ENCODE peak calls at places on chromosomes 7 and 10, in seven cellular contexts. T is transverse colon, N is ovary, W is sigmoid colon, Z is A549, U is stomach, F is tibial nerve. E is an unnamed sample.

GRCh38 chr7:137682596-137682995 is 164.2 kb downstream of the DGKI start:
- DNase-seq in T (no peak), N (no peak), W (no peak), Z (no peak), U (no peak), F (no peak), E (no peak)

GRCh38 chr10:70227548-70228320 is 5.5 kb downstream of the PPA1 start:
- DNase-seq in T (peak), N (no peak), W (no peak), Z (no peak), U (no peak), F (no peak), E (no peak)

GRCh38 chr10:64115913-64116643 is 594.9 kb downstream of the REEP3 start:
- DNase-seq in T (peak), N (no peak), W (no peak), Z (peak), U (no peak), F (no peak), E (no peak)

GRCh38 chr7:18386590-18386989 is 109.0 kb upstream of the HDAC9 start:
- DNase-seq in T (no peak), N (no peak), W (no peak), Z (no peak), U (no peak), F (no peak), E (no peak)

GRCh38 chr7:128259131-128260056 is 18.3 kb downstream of the LEP start:
- DNase-seq in T (peak), N (no peak), W (no peak), Z (no peak), U (peak), F (no peak), E (peak)

GRCh38 chr7:123580406-123581161 is 21.0 kb upstream of the ASB15 start:
- DNase-seq in T (no peak), N (no peak), W (no peak), Z (no peak), U (no peak), F (no peak), E (no peak)

GRCh38 chr7:14841850-14842249 is 60.7 kb downstream of the DGKB start:
- DNase-seq in T (no peak), N (no peak), W (no peak), Z (no peak), U (no peak), F (no peak), E (no peak)

GRCh38 chr10:29980084-29980483 is 79.3 kb downstream of the JCAD start:
- DNase-seq in T (no peak), N (peak), W (no peak), Z (no peak), U (peak), F (no peak), E (no peak)

GRCh38 chr10:102280397-102281015 is 35.2 kb downstream of the GBF1 start:
- DNase-seq in T (no peak), N (no peak), W (no peak), Z (no peak), U (no peak), F (no peak), E (no peak)

GRCh38 chr7:151790826-151791379 is 86.0 kb downstream of the PRKAG2 start:
- DNase-seq in T (no peak), N (no peak), W (no peak), Z (no peak), U (no peak), F (no peak), E (no peak)

GRCh38 chr10:69048103-69048502 is 39.8 kb upstream of the SRGN start:
- DNase-seq in T (no peak), N (no peak), W (peak), Z (no peak), U (peak), F (peak), E (no peak)

GRCh38 chr7:50812109-50812508 is 29.4 kb upstream of the GRB10 start:
- DNase-seq in T (no peak), N (no peak), W (no peak), Z (no peak), U (no peak), F (no peak), E (no peak)

GRCh38 chr7:36165059-36165458 is 12.0 kb downstream of the EEPD1 start:
- DNase-seq in T (no peak), N (no peak), W (no peak), Z (no peak), U (no peak), F (no peak), E (no peak)

GRCh38 chr10:132447446-132448247 is 50.6 kb downstream of the PWWP2B start:
- DNase-seq in T (peak), N (no peak), W (no peak), Z (no peak), U (peak), F (no peak), E (no peak)

GRCh38 chr7:38398725-38399321 is 125.4 kb upstream of the TARP start:
- DNase-seq in T (peak), N (peak), W (no peak), Z (peak), U (peak), F (peak), E (no peak)

GRCh38 chr10:1172256-1172975 is 116.2 kb downstream of the WDR37 start:
- DNase-seq in T (no peak), N (no peak), W (peak), Z (no peak), U (no peak), F (no peak), E (no peak)

GRCh38 chr10:118875087-118875486 is 120.3 kb upstream of the CACUL1 start:
- DNase-seq in T (no peak), N (no peak), W (no peak), Z (no peak), U (no peak), F (no peak), E (no peak)

GRCh38 chr7:140621326-140622035 is 19.1 kb downstream of the DENND2A start:
- DNase-seq in T (no peak), N (no peak), W (no peak), Z (no peak), U (no peak), F (no peak), E (no peak)

GRCh38 chr10:28560617-28561016 is 27.7 kb downstream of the WAC start:
- DNase-seq in T (no peak), N (no peak), W (no peak), Z (no peak), U (no peak), F (no peak), E (no peak)

GRCh38 chr7:114243019-114243507 is 171.6 kb upstream of the FOXP2 start:
- DNase-seq in T (no peak), N (no peak), W (no peak), Z (no peak), U (no peak), F (no peak), E (no peak)

GRCh38 chr7:16916111-16916639 is 34.4 kb upstream of the AGR3 start:
- DNase-seq in T (no peak), N (no peak), W (no peak), Z (no peak), U (no peak), F (no peak), E (no peak)

GRCh38 chr10:102710604-102711003 is 3.6 kb downstream of the ARL3 start:
- DNase-seq in T (no peak), N (no peak), W (no peak), Z (no peak), U (no peak), F (no peak), E (no peak)

GRCh38 chr7:112462236-112462635 is 12.0 kb downstream of the IFRD1 start:
- DNase-seq in T (peak), N (no peak), W (no peak), Z (no peak), U (peak), F (peak), E (no peak)

GRCh38 chr7:75696263-75697037 is 42.3 kb downstream of the HIP1 start:
- DNase-seq in T (no peak), N (no peak), W (no peak), Z (no peak), U (no peak), F (no peak), E (peak)

GRCh38 chr10:19328582-19328981 is 280.0 kb downstream of the MALRD1 start:
- DNase-seq in T (no peak), N (no peak), W (no peak), Z (no peak), U (no peak), F (no peak), E (no peak)

GRCh38 chr10:102004376-102004775 is 51.6 kb downstream of the ARMH3 start:
- DNase-seq in T (no peak), N (no peak), W (no peak), Z (no peak), U (no peak), F (no peak), E (no peak)

GRCh38 chr10:93471110-93471651 is 11.0 kb downstream of the MYOF start:
- DNase-seq in T (no peak), N (no peak), W (peak), Z (peak), U (no peak), F (no peak), E (no peak)

GRCh38 chr7:28998110-28998509 is 40.0 kb upstream of the TRIL start:
- DNase-seq in T (no peak), N (no peak), W (no peak), Z (no peak), U (no peak), F (no peak), E (no peak)

GRCh38 chr10:129438024-129438423 is 29.0 kb upstream of the MGMT start:
- DNase-seq in T (no peak), N (no peak), W (no peak), Z (no peak), U (no peak), F (no peak), E (no peak)

GRCh38 chr7:139043823-139044812 is 8.3 kb upstream of the ZC3HAV1L start:
- DNase-seq in T (peak), N (no peak), W (no peak), Z (no peak), U (peak), F (no peak), E (no peak)

GRCh38 chr10:12934777-12935176 is 66.7 kb downstream of the CCDC3 start:
- DNase-seq in T (no peak), N (no peak), W (no peak), Z (no peak), U (no peak), F (no peak), E (no peak)

GRCh38 chr10:95303950-95304349 is 13.1 kb upstream of the PDLIM1 start:
- DNase-seq in T (no peak), N (no peak), W (no peak), Z (no peak), U (no peak), F (no peak), E (no peak)

GRCh38 chr10:95305606-95306385 is 15.0 kb upstream of the PDLIM1 start:
- DNase-seq in T (no peak), N (no peak), W (no peak), Z (no peak), U (peak), F (no peak), E (no peak)

GRCh38 chr10:95304463-95304862 is 13.7 kb upstream of the PDLIM1 start:
- DNase-seq in T (no peak), N (no peak), W (no peak), Z (no peak), U (no peak), F (no peak), E (no peak)

GRCh38 chr10:95304976-95305375 is 14.2 kb upstream of the PDLIM1 start:
- DNase-seq in T (no peak), N (no peak), W (no peak), Z (no peak), U (no peak), F (no peak), E (no peak)

GRCh38 chr10:95303535-95303934 is 12.7 kb upstream of the PDLIM1 start:
- DNase-seq in T (no peak), N (no peak), W (no peak), Z (no peak), U (no peak), F (no peak), E (no peak)
- TF ChIP-seq EP300 in T (no peak), N (no peak), W (no peak), Z (no peak), U (no peak), F (no peak), E (no peak)

DNA sequence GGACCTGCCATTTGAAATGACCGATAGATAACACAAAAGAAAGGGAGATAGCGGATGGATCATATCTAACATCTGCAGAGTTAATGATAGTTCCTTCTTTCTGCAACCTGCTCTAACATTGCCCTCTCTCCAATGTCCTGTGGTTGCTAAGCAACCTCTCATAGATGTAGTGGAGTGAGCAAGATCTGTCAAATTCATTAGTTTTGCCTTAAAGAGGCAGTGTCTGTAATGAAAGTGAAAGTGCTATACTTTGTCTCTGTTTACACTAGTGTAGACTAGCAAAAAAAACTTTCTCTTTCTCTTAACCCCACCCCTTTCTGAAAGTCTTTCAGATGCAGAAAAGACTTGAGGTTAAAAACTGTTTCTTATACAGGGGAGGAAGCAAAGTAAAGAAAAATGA is 1196.9 kb downstream of the SORCS3 start:
- DNase-seq in T (no peak), N (no peak), W (no peak), Z (no peak), U (no peak), F (no peak), E (no peak)
- TF ChIP-seq EP300 in T (no peak), N (no peak), W (no peak), Z (no peak), U (no peak), F (no peak), E (no peak)

GRCh38 chr10:62017141-62017870 is 115.8 kb downstream of the ARID5B start:
- DNase-seq in T (no peak), N (no peak), W (no peak), Z (no peak), U (no peak), F (no peak), E (no peak)

GRCh38 chr10:62016477-62017140 is 115.1 kb downstream of the ARID5B start:
- DNase-seq in T (no peak), N (no peak), W (no peak), Z (no peak), U (no peak), F (no peak), E (no peak)

GRCh38 chr10:62019013-62019684 is 117.7 kb downstream of the ARID5B start:
- DNase-seq in T (no peak), N (no peak), W (no peak), Z (no peak), U (no peak), F (no peak), E (no peak)

GRCh38 chr10:62019685-62020361 is 118.3 kb downstream of the ARID5B start:
- DNase-seq in T (no peak), N (no peak), W (no peak), Z (no peak), U (no peak), F (no peak), E (no peak)

DNA sequence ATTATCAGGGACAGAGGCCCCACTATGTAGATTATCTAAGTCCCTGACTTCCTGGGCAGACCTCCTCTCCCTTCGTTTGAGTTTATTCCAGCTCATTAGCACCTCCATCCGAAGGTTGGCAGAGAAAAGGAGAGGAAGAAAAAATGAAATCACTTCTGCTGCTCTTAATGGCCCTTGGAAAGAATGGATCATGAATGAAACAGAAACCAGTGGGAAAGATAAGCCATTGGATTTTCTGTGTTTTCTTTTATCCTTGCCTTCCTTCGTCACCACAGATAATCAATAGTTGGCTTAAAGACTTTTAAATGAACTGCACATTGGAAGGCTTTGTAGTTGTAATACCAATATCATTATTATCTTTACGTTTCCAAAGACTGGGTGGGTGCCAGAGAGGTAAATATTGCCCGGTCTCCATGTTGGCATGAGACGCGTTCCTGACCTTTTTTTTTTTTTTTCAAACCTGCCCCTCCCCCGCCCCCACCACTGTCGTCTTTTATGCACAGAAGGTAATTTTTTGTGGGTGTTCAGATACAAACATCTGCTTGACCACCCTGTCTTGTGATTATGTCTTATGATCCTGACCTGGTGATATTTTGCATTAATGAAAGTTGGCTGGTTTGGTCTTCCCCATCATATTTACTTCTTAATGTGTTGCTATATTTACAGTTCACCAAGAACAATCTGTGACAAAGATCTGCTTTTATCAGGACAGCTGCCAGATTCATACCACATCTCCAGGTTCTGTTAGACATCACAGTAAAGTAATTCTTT is 116.8 kb downstream of the ARID5B start:
- DNase-seq in T (no peak), N (no peak), W (no peak), Z (no peak), U (peak), F (no peak), E (no peak)
- TF ChIP-seq EP300 in T (no peak), N (no peak), W (no peak), Z (no peak), U (no peak), F (no peak), E (no peak)

DNA sequence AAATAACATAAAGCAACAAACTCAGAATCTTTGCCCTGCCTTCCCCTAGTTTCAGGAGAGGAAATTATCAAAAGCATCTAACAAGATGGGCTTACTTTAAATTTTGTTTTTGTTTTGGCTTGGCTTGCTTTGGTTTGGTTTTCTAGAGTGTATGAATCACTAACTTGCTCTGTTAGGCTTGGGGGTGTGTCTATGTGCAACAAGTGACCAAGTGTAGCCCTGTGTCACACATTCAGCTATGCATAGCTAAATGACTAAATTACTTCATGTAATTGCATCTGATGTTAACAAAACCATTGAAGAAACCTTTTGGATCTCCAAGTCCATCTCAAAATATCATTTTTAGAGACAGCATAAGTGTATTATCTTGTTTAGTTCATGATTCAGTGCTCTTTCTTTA is 251.0 kb downstream of the TFEC start:
- DNase-seq in T (no peak), N (no peak), W (no peak), Z (no peak), U (no peak), F (no peak), E (no peak)
- TF ChIP-seq EP300 in T (no peak), N (no peak), W (no peak), Z (no peak), U (no peak), F (no peak), E (no peak)